ENCODE peak calls at places on chromosome 2, in six cellular contexts. O is IMR-90; Y is endothelial cell of umbilical vein; E is H1; H is CD4-positive, CD25-positive, alpha-beta regulatory T cell; P is keratinocyte. R is an unnamed sample.
A peak's percentile ranks its signal among the peaks of the same experiment; 100 is the strongest.

GRCh38 chr2:69693472-69694450 is 48.2 kb upstream of the ANXA4 start:
- DNase-seq in O (no peak), Y (no peak), E (no peak), H (peak; percentile 22), P (no peak), R (peak; percentile 81)

GRCh38 chr2:56474412-56475158 is 290.8 kb downstream of the CCDC85A start:
- DNase-seq in O (no peak), Y (no peak), E (no peak), H (no peak), P (no peak), R (no peak)

GRCh38 chr2:72954376-72955187 is 37.3 kb downstream of the EMX1 start:
- DNase-seq in O (no peak), Y (no peak), E (no peak), H (no peak), P (no peak), R (no peak)

GRCh38 chr2:215427585-215427984 is 8.3 kb downstream of the FN1 start:
- DNase-seq in O (peak; percentile 18), Y (no peak), E (no peak), H (no peak), P (no peak), R (no peak)

GRCh38 chr2:71898851-71899681 is 248.6 kb downstream of the CYP26B1 start:
- DNase-seq in O (no peak), Y (no peak), E (no peak), H (no peak), P (no peak), R (peak; percentile 40)

GRCh38 chr2:71536311-71536710 is 83.0 kb downstream of the DYSF start:
- DNase-seq in O (no peak), Y (no peak), E (no peak), H (no peak), P (peak; percentile 49), R (no peak)

GRCh38 chr2:62467475-62468321 is 38.3 kb downstream of the TMEM17 start:
- DNase-seq in O (no peak), Y (no peak), E (no peak), H (no peak), P (no peak), R (no peak)

GRCh38 chr2:240348522-240348921 is 86.9 kb upstream of the GPC1 start:
- DNase-seq in O (peak; percentile 17), Y (no peak), E (no peak), H (no peak), P (no peak), R (no peak)

GRCh38 chr2:158755738-158756137 is 39.4 kb upstream of the DAPL1 start:
- DNase-seq in O (no peak), Y (peak; percentile 6), E (peak; percentile 10), H (no peak), P (no peak), R (no peak)

GRCh38 chr2:33530614-33531344 is 54.3 kb downstream of the RASGRP3 start:
- DNase-seq in O (no peak), Y (no peak), E (no peak), H (no peak), P (no peak), R (no peak)

GRCh38 chr2:136582631-136583205 is 182.6 kb upstream of the THSD7B start:
- DNase-seq in O (no peak), Y (no peak), E (no peak), H (no peak), P (no peak), R (no peak)

GRCh38 chr2:229980440-229981184 is 58.3 kb downstream of the FBXO36 start:
- DNase-seq in O (peak; percentile 68), Y (peak; percentile 90), E (no peak), H (no peak), P (no peak), R (no peak)

GRCh38 chr2:173054466-173054865 is 21.2 kb upstream of the MAP3K20 start:
- DNase-seq in O (peak; percentile 57), Y (no peak), E (no peak), H (no peak), P (no peak), R (no peak)
- H3K27ac ChIP-seq in O (peak overlapping the region; percentile 37), Y (no peak overlapping the region), E (no peak overlapping the region), H (no peak overlapping the region), P (no peak overlapping the region), R (no peak overlapping the region)

GRCh38 chr2:96541753-96542152 is 5.2 kb downstream of the ARID5A start:
- DNase-seq in O (no peak), Y (no peak), E (no peak), H (no peak), P (no peak), R (no peak)

GRCh38 chr2:96541326-96541725 is 4.8 kb downstream of the ARID5A start:
- DNase-seq in O (peak; percentile 29), Y (no peak), E (no peak), H (no peak), P (no peak), R (no peak)

GRCh38 chr2:96538487-96539214 is 2.1 kb downstream of the ARID5A start:
- DNase-seq in O (no peak), Y (peak; percentile 88), E (peak; percentile 76), H (peak; percentile 81), P (no peak), R (peak; percentile 97)

GRCh38 chr2:96539215-96539920 is 2.8 kb downstream of the ARID5A start:
- DNase-seq in O (no peak), Y (no peak), E (no peak), H (no peak), P (no peak), R (no peak)

DNA sequence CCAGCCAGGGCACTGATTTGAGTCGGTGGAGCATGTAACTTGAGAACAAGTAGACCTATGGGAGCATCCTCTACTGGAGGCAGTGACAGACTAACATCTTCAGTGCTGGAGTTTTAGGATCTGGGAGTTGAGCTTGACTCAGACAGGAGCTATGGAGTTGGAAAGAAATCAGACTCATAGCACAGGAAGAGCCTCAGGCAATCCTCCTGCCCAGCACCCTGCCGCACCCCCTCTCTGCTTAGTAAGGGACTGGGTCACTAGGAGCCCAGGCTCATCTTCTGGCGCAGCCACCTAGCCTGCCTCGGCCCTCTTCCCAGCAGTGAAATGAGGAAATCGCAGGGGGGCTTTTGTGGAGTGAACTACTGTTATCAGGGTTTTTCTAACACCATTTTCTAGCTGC is 3.6 kb downstream of the ARID5A start:
- DNase-seq in O (peak; percentile 59), Y (no peak), E (no peak), H (no peak), P (peak; percentile 65), R (no peak)
- H3K4me1 ChIP-seq in O (peaks cover 20% of the 10 kb centered on the region), Y (peaks cover 22% of the 10 kb centered on the region), E (peaks cover 26% of the 10 kb centered on the region), H (peaks cover 68% of the 10 kb centered on the region), P (peaks cover 27% of the 10 kb centered on the region), R (peaks cover 68% of the 10 kb centered on the region)

DNA sequence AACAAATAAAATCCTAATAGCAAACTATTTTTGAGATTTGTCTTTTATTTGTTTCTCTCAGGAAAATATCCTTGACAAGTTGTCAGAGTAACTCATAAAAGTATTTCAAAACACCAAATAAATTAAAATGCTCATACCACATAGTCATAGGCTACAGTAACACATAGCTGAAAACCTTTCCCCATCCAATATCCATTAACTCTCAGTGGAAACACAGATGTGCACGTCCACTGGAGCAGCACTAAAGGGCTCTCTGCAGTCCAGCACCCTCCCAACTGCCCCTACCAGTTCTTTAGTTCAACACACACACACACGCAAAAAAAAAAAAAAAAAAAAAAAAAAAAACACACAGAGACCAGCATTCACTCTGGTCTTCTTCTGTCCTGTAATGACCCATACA is 879 bp upstream of the XDH start:
- DNase-seq in O (no peak), Y (no peak), E (no peak), H (no peak), P (no peak), R (no peak)
- H3K27ac ChIP-seq in O (no peak overlapping the region), Y (no peak overlapping the region), E (no peak overlapping the region), H (no peak overlapping the region), P (peak overlapping the region; percentile 75), R (no peak overlapping the region)

GRCh38 chr2:1601064-1601405 is 143.3 kb downstream of the PXDN start:
- DNase-seq in O (no peak), Y (no peak), E (no peak), H (no peak), P (no peak), R (no peak)

GRCh38 chr2:1598800-1599199 is 145.5 kb downstream of the PXDN start:
- DNase-seq in O (no peak), Y (no peak), E (no peak), H (no peak), P (no peak), R (no peak)

GRCh38 chr2:1600191-1601063 is 143.9 kb downstream of the PXDN start:
- DNase-seq in O (peak; percentile 76), Y (no peak), E (no peak), H (no peak), P (no peak), R (no peak)

GRCh38 chr2:1598041-1598710 is 146.1 kb downstream of the PXDN start:
- DNase-seq in O (no peak), Y (no peak), E (no peak), H (no peak), P (no peak), R (no peak)

DNA sequence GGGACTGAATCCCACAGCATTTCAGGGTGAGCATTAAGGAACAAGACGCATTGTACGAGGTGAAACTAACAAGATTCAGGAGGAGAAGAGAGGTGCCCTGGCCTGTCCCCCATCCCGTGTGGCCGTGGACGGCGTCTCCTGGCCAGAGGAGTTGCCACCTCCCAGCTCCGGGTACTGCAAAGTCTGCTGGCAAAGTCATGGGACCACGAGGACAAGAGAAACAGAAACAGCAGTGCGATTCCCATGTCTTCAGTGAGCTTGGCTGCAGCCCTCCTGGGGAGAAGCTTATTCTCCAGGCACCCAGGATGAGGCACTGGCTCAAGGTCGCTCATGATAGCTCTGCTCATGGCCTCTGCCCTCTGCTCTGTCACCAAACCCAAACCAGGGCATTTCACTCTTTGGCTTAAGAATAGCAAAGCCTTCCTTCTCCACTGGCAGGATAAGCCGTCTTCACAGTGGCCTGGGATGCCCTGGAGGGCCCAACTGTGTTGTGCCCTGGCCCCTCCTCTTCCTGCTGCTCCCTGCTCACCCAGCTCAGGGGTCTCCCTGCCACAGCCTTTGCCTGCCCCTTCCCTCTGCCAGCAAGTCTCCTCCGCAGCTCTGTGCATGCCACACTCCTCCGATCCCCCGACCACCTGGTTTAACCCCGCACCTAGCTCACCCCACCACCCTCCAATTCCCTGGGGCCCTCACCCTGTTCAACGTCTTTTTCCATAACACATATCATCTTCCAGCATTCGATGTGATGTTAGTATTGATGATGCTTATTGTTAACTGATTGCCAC is 144.8 kb downstream of the PXDN start:
- DNase-seq in O (no peak), Y (no peak), E (no peak), H (no peak), P (no peak), R (no peak)
- H3K4me1 ChIP-seq in O (peaks cover 20% of the 10 kb centered on the region), Y (peaks cover 1% of the 10 kb centered on the region), E (peaks cover 2% of the 10 kb centered on the region), H (no peaks in the 10 kb centered on the region), P (peaks cover 6% of the 10 kb centered on the region), R (no peaks in the 10 kb centered on the region)

R was measured in CD8-positive, alpha-beta T cell.